ENCODE peak calls at places on chromosome 18, in seven cellular contexts. Y is activated effector memory CD4-positive, alpha-beta T cell treated with Interleukin-2 at 50 U/mL for 16 hours; S is GM12892; J is NCI-H1436; T is GM12891; E is ascending aorta; A is K562. P is an unnamed sample.

GRCh38 chr18:55275042-55275897 is 312.7 kb downstream of the TCF4 start:
- DNase-seq in E (no peak), A (no peak), T (no peak), S (no peak), Y (no peak), J (no peak), P (no peak)

GRCh38 chr18:11518788-11519685 is 90.4 kb upstream of the SLC35G4 start:
- DNase-seq in J (peak; percentile 1), E (no peak), T (peak; percentile 58), A (peak; percentile 73), S (peak; percentile 46), Y (peak; percentile 2), P (peak; percentile 79)

GRCh38 chr18:9428301-9428706 is 47.0 kb upstream of the RALBP1 start:
- DNase-seq in Y (no peak), T (no peak), S (no peak), J (no peak), A (no peak), E (no peak), P (no peak)

GRCh38 chr18:10234912-10235439 is 219.5 kb upstream of the APCDD1 start:
- DNase-seq in E (no peak), S (no peak), T (no peak), A (no peak), Y (no peak), J (no peak), P (no peak)

GRCh38 chr18:75408554-75409506 is 18.7 kb downstream of the SMIM21 start:
- DNase-seq in S (no peak), A (peak; percentile 2), E (no peak), Y (no peak), T (no peak), J (no peak), P (no peak)

GRCh38 chr18:56900195-56901094 is 246.4 kb upstream of the BOD1L2 start:
- DNase-seq in J (no peak), A (no peak), E (no peak), S (no peak), T (no peak), Y (no peak), P (no peak)

GRCh38 chr18:77807650-77808049 is 558.0 kb downstream of the GALR1 start:
- DNase-seq in S (no peak), Y (no peak), E (no peak), J (no peak), A (no peak), T (no peak), P (no peak)

GRCh38 chr18:46705521-46705920 is 48.5 kb upstream of the LOXHD1 start:
- DNase-seq in A (no peak), T (no peak), E (no peak), Y (no peak), S (no peak), J (no peak), P (no peak)

GRCh38 chr18:79353238-79353637 is 42.5 kb upstream of the NFATC1 start:
- DNase-seq in S (no peak), A (peak; percentile 16), T (no peak), Y (no peak), J (no peak), E (no peak), P (no peak)

GRCh38 chr18:50866765-50867164 is 12.2 kb upstream of the ME2 start:
- DNase-seq in S (no peak), A (no peak), J (no peak), T (no peak), Y (no peak), E (no peak), P (peak; percentile 34)

GRCh38 chr18:23585007-23585871 is 1.1 kb downstream of the NPC1 start:
- DNase-seq in Y (no peak), J (peak; percentile 26), A (peak; percentile 63), T (no peak), E (no peak), S (no peak), P (peak; percentile 39)

GRCh38 chr18:22084547-22084946 is 84.8 kb upstream of the GATA6 start:
- DNase-seq in Y (no peak), E (no peak), S (no peak), A (no peak), T (no peak), J (no peak), P (no peak)

GRCh38 chr18:21179590-21180220 is 62.3 kb upstream of the GREB1L start:
- DNase-seq in T (peak; percentile 23), E (no peak), S (peak; percentile 16), J (peak; percentile 57), Y (no peak), A (peak; percentile 68), P (peak; percentile 63)

GRCh38 chr18:31230495-31230894 is 67.8 kb upstream of the DSC1 start:
- DNase-seq in S (no peak), E (no peak), J (no peak), Y (no peak), T (no peak), A (no peak), P (peak; percentile 34)

GRCh38 chr18:6994053-6994452 is 123.5 kb downstream of the LAMA1 start:
- DNase-seq in A (no peak), J (no peak), E (no peak), S (no peak), Y (no peak), T (no peak), P (no peak)

GRCh38 chr18:38368246-38368645 is 802.6 kb upstream of the CELF4 start:
- DNase-seq in S (no peak), E (no peak), J (no peak), Y (no peak), A (no peak), T (no peak), P (no peak)

GRCh38 chr18:48825101-48825745 is 125.5 kb downstream of the SMAD7 start:
- DNase-seq in S (no peak), A (no peak), E (no peak), J (no peak), T (no peak), Y (no peak), P (no peak)

GRCh38 chr18:76958692-76959341 is 136.5 kb downstream of the ZNF236 start:
- DNase-seq in A (no peak), Y (no peak), S (no peak), J (no peak), T (no peak), E (no peak), P (no peak)

GRCh38 chr18:23032030-23032582 is 99.0 kb downstream of the RBBP8 start:
- DNase-seq in E (no peak), T (no peak), S (no peak), A (no peak), J (no peak), Y (no peak), P (no peak)

GRCh38 chr18:56637897-56638231 is 528 bp downstream of the TXNL1 start:
- DNase-seq in E (no peak), Y (peak; percentile 15), S (no peak), A (peak; percentile 15), T (no peak), J (no peak), P (no peak)